ENCODE peak calls at places on chromosome 11, in eight cellular contexts. One of them, this sample, is unnamed.

GRCh38 chr11:28401446-28401845 is 293.3 kb downstream of the METTL15 start:
- DNase-seq in HFFc6: no peak
- DNase-seq in tibial artery: no peak
- DNase-seq in CD8-positive, alpha-beta T cell: no peak
- DNase-seq in left ventricle myocardium inferior: no peak
- DNase-seq in tibial nerve: no peak
- DNase-seq in mammary epithelial cell: no peak
- DNase-seq in cardiac fibroblast: no peak
- DNase-seq in this sample: no peak

GRCh38 chr11:68383976-68384501 is 71.6 kb downstream of the LRP5 start:
- DNase-seq in HFFc6: peak
- DNase-seq in tibial artery: peak
- DNase-seq in CD8-positive, alpha-beta T cell: peak
- DNase-seq in left ventricle myocardium inferior: peak
- DNase-seq in tibial nerve: peak
- DNase-seq in mammary epithelial cell: no peak
- DNase-seq in cardiac fibroblast: peak
- DNase-seq in this sample: peak

GRCh38 chr11:18736590-18737148 is 10.7 kb upstream of the IGSF22 start:
- DNase-seq in HFFc6: no peak
- DNase-seq in tibial artery: no peak
- DNase-seq in CD8-positive, alpha-beta T cell: no peak
- DNase-seq in left ventricle myocardium inferior: no peak
- DNase-seq in tibial nerve: no peak
- DNase-seq in mammary epithelial cell: no peak
- DNase-seq in cardiac fibroblast: no peak
- DNase-seq in this sample: no peak

GRCh38 chr11:96038046-96038445 is 114.1 kb upstream of the MTMR2 start:
- DNase-seq in HFFc6: no peak
- DNase-seq in tibial artery: no peak
- DNase-seq in CD8-positive, alpha-beta T cell: no peak
- DNase-seq in left ventricle myocardium inferior: no peak
- DNase-seq in tibial nerve: no peak
- DNase-seq in mammary epithelial cell: peak
- DNase-seq in cardiac fibroblast: peak
- DNase-seq in this sample: no peak

GRCh38 chr11:118056806-118057205 is 20.1 kb upstream of the TMPRSS4 start:
- DNase-seq in HFFc6: no peak
- DNase-seq in tibial artery: peak
- DNase-seq in CD8-positive, alpha-beta T cell: no peak
- DNase-seq in left ventricle myocardium inferior: no peak
- DNase-seq in tibial nerve: no peak
- DNase-seq in mammary epithelial cell: no peak
- DNase-seq in cardiac fibroblast: no peak
- DNase-seq in this sample: no peak

GRCh38 chr11:695606-696381 is at the start of gene TMEM80:
- DNase-seq in HFFc6: peak
- DNase-seq in tibial artery: peak
- DNase-seq in CD8-positive, alpha-beta T cell: peak
- DNase-seq in left ventricle myocardium inferior: peak
- DNase-seq in tibial nerve: peak
- DNase-seq in mammary epithelial cell: peak
- DNase-seq in cardiac fibroblast: peak
- DNase-seq in this sample: peak

GRCh38 chr11:118476676-118477075 is 40.4 kb downstream of the KMT2A start:
- DNase-seq in HFFc6: no peak
- DNase-seq in tibial artery: no peak
- DNase-seq in CD8-positive, alpha-beta T cell: no peak
- DNase-seq in left ventricle myocardium inferior: no peak
- DNase-seq in tibial nerve: no peak
- DNase-seq in mammary epithelial cell: no peak
- DNase-seq in cardiac fibroblast: peak
- DNase-seq in this sample: no peak

GRCh38 chr11:125284209-125284608 is 119.7 kb downstream of the PKNOX2 start:
- DNase-seq in HFFc6: no peak
- DNase-seq in tibial artery: no peak
- DNase-seq in CD8-positive, alpha-beta T cell: no peak
- DNase-seq in left ventricle myocardium inferior: no peak
- DNase-seq in tibial nerve: no peak
- DNase-seq in mammary epithelial cell: no peak
- DNase-seq in cardiac fibroblast: no peak
- DNase-seq in this sample: no peak

GRCh38 chr11:62805991-62806441 is 776 bp upstream of the NXF1 start:
- DNase-seq in HFFc6: no peak
- DNase-seq in tibial artery: no peak
- DNase-seq in CD8-positive, alpha-beta T cell: peak
- DNase-seq in left ventricle myocardium inferior: no peak
- DNase-seq in tibial nerve: no peak
- DNase-seq in mammary epithelial cell: no peak
- DNase-seq in cardiac fibroblast: peak
- DNase-seq in this sample: no peak

GRCh38 chr11:13327421-13327820 is 49.8 kb downstream of the BMAL1 start:
- DNase-seq in HFFc6: no peak
- DNase-seq in tibial artery: no peak
- DNase-seq in CD8-positive, alpha-beta T cell: no peak
- DNase-seq in left ventricle myocardium inferior: no peak
- DNase-seq in tibial nerve: no peak
- DNase-seq in mammary epithelial cell: no peak
- DNase-seq in cardiac fibroblast: no peak
- DNase-seq in this sample: no peak

GRCh38 chr11:7905961-7906429 is 25.1 kb downstream of the OR10A6 start:
- DNase-seq in HFFc6: no peak
- DNase-seq in tibial artery: no peak
- DNase-seq in CD8-positive, alpha-beta T cell: no peak
- DNase-seq in left ventricle myocardium inferior: no peak
- DNase-seq in tibial nerve: no peak
- DNase-seq in mammary epithelial cell: peak
- DNase-seq in cardiac fibroblast: no peak
- DNase-seq in this sample: no peak

GRCh38 chr11:118606157-118606843 is 1.1 kb upstream of the PHLDB1 start:
- DNase-seq in HFFc6: no peak
- DNase-seq in tibial artery: no peak
- DNase-seq in CD8-positive, alpha-beta T cell: no peak
- DNase-seq in left ventricle myocardium inferior: peak
- DNase-seq in tibial nerve: no peak
- DNase-seq in mammary epithelial cell: no peak
- DNase-seq in cardiac fibroblast: no peak
- DNase-seq in this sample: peak

GRCh38 chr11:113045146-113045545 is 83.9 kb downstream of the NCAM1 start:
- DNase-seq in HFFc6: no peak
- DNase-seq in tibial artery: no peak
- DNase-seq in CD8-positive, alpha-beta T cell: no peak
- DNase-seq in left ventricle myocardium inferior: no peak
- DNase-seq in tibial nerve: no peak
- DNase-seq in mammary epithelial cell: no peak
- DNase-seq in cardiac fibroblast: no peak
- DNase-seq in this sample: no peak

DNA sequence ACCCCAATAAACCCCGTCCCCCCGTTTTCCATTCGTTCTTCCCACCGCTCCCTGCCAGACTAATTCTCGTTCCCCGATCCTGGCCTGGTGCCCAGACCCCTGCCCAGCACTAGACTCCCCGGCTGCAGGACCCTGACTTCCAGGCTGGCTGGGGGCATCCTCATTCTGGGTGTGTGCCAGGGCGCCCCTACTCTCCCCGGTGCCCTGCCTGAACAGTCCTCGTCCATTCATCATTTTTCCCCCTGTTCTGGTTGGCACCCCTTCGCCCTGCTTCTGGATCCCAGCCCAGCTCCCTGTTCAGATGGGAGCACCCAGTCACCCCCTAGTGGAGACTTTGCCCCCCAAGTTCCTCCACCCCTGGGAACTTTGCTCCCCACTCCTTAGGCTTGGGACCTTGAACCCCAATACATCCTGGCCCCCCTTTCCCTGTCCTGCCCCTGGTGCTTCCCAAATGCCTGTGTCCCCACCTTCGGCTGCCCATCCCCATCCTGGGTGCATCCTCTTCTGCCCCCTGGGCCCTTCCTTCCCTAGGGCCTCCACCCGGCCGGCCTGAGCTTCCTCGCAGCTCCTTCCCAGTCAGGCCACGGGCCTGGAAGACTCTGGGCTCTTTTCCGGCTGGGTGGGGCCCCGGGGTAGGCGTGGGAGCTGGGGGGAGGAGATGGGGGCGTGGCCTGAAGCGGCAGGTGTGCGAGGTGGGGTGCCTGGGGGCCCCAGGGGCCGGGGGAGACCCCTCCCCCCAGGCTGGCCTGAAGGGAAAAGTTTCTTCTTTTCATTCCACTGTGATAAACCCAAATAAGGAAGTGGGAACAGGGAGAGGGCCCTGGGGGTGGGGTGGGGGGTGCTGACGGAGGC is 882 bp downstream of the PLCB3 start:
- DNase-seq in HFFc6: no peak
- DNase-seq in tibial artery: peak
- DNase-seq in CD8-positive, alpha-beta T cell: no peak
- DNase-seq in left ventricle myocardium inferior: peak
- DNase-seq in tibial nerve: no peak
- DNase-seq in mammary epithelial cell: peak
- DNase-seq in cardiac fibroblast: peak
- DNase-seq in this sample: peak
- TF ChIP-seq CTCF in HFFc6: peak
- TF ChIP-seq CTCF in tibial artery: peak
- TF ChIP-seq CTCF in CD8-positive, alpha-beta T cell: peak
- TF ChIP-seq CTCF in left ventricle myocardium inferior: no peak
- TF ChIP-seq CTCF in tibial nerve: peak
- TF ChIP-seq CTCF in mammary epithelial cell: peak
- TF ChIP-seq CTCF in cardiac fibroblast: peak
- TF ChIP-seq CTCF in this sample: no peak

GRCh38 chr11:128921790-128922189 is 20.9 kb downstream of the TP53AIP1 start:
- DNase-seq in HFFc6: no peak
- DNase-seq in tibial artery: no peak
- DNase-seq in CD8-positive, alpha-beta T cell: no peak
- DNase-seq in left ventricle myocardium inferior: peak
- DNase-seq in tibial nerve: no peak
- DNase-seq in mammary epithelial cell: no peak
- DNase-seq in cardiac fibroblast: no peak
- DNase-seq in this sample: no peak

GRCh38 chr11:128924109-128924508 is 18.6 kb downstream of the TP53AIP1 start:
- DNase-seq in HFFc6: no peak
- DNase-seq in tibial artery: no peak
- DNase-seq in CD8-positive, alpha-beta T cell: no peak
- DNase-seq in left ventricle myocardium inferior: no peak
- DNase-seq in tibial nerve: no peak
- DNase-seq in mammary epithelial cell: no peak
- DNase-seq in cardiac fibroblast: no peak
- DNase-seq in this sample: no peak

GRCh38 chr11:128919192-128919591 is 23.5 kb downstream of the TP53AIP1 start:
- DNase-seq in HFFc6: no peak
- DNase-seq in tibial artery: no peak
- DNase-seq in CD8-positive, alpha-beta T cell: no peak
- DNase-seq in left ventricle myocardium inferior: peak
- DNase-seq in tibial nerve: no peak
- DNase-seq in mammary epithelial cell: no peak
- DNase-seq in cardiac fibroblast: no peak
- DNase-seq in this sample: no peak

GRCh38 chr11:128917144-128917684 is 25.5 kb downstream of the TP53AIP1 start:
- DNase-seq in HFFc6: no peak
- DNase-seq in tibial artery: no peak
- DNase-seq in CD8-positive, alpha-beta T cell: no peak
- DNase-seq in left ventricle myocardium inferior: peak
- DNase-seq in tibial nerve: no peak
- DNase-seq in mammary epithelial cell: no peak
- DNase-seq in cardiac fibroblast: no peak
- DNase-seq in this sample: no peak

GRCh38 chr11:128920651-128921050 is 22.0 kb downstream of the TP53AIP1 start:
- DNase-seq in HFFc6: no peak
- DNase-seq in tibial artery: no peak
- DNase-seq in CD8-positive, alpha-beta T cell: no peak
- DNase-seq in left ventricle myocardium inferior: peak
- DNase-seq in tibial nerve: no peak
- DNase-seq in mammary epithelial cell: no peak
- DNase-seq in cardiac fibroblast: no peak
- DNase-seq in this sample: no peak
- TF ChIP-seq CTCF in HFFc6: no peak
- TF ChIP-seq CTCF in tibial artery: no peak
- TF ChIP-seq CTCF in CD8-positive, alpha-beta T cell: no peak
- TF ChIP-seq CTCF in left ventricle myocardium inferior: no peak
- TF ChIP-seq CTCF in tibial nerve: no peak
- TF ChIP-seq CTCF in mammary epithelial cell: no peak
- TF ChIP-seq CTCF in cardiac fibroblast: no peak
- TF ChIP-seq CTCF in this sample: no peak

GRCh38 chr11:5203366-5203765 is 2.9 kb upstream of the OR51V1 start:
- DNase-seq in HFFc6: no peak
- DNase-seq in tibial artery: no peak
- DNase-seq in CD8-positive, alpha-beta T cell: no peak
- DNase-seq in left ventricle myocardium inferior: no peak
- DNase-seq in tibial nerve: no peak
- DNase-seq in mammary epithelial cell: no peak
- DNase-seq in cardiac fibroblast: no peak
- DNase-seq in this sample: no peak

GRCh38 chr11:5200582-5200981 is at the start of gene OR51V1:
- DNase-seq in HFFc6: no peak
- DNase-seq in tibial artery: no peak
- DNase-seq in CD8-positive, alpha-beta T cell: no peak
- DNase-seq in left ventricle myocardium inferior: no peak
- DNase-seq in tibial nerve: no peak
- DNase-seq in mammary epithelial cell: no peak
- DNase-seq in cardiac fibroblast: no peak
- DNase-seq in this sample: no peak

GRCh38 chr11:5210376-5210885 is 9.9 kb upstream of the OR51V1 start:
- DNase-seq in HFFc6: no peak
- DNase-seq in tibial artery: no peak
- DNase-seq in CD8-positive, alpha-beta T cell: no peak
- DNase-seq in left ventricle myocardium inferior: no peak
- DNase-seq in tibial nerve: no peak
- DNase-seq in mammary epithelial cell: no peak
- DNase-seq in cardiac fibroblast: no peak
- DNase-seq in this sample: no peak

GRCh38 chr11:5204787-5205186 is 4.3 kb upstream of the OR51V1 start:
- DNase-seq in HFFc6: peak
- DNase-seq in tibial artery: no peak
- DNase-seq in CD8-positive, alpha-beta T cell: no peak
- DNase-seq in left ventricle myocardium inferior: no peak
- DNase-seq in tibial nerve: no peak
- DNase-seq in mammary epithelial cell: peak
- DNase-seq in cardiac fibroblast: peak
- DNase-seq in this sample: no peak
- TF ChIP-seq CTCF in HFFc6: peak
- TF ChIP-seq CTCF in tibial artery: peak
- TF ChIP-seq CTCF in CD8-positive, alpha-beta T cell: no peak
- TF ChIP-seq CTCF in left ventricle myocardium inferior: peak
- TF ChIP-seq CTCF in tibial nerve: peak
- TF ChIP-seq CTCF in mammary epithelial cell: peak
- TF ChIP-seq CTCF in cardiac fibroblast: peak
- TF ChIP-seq CTCF in this sample: no peak

DNA sequence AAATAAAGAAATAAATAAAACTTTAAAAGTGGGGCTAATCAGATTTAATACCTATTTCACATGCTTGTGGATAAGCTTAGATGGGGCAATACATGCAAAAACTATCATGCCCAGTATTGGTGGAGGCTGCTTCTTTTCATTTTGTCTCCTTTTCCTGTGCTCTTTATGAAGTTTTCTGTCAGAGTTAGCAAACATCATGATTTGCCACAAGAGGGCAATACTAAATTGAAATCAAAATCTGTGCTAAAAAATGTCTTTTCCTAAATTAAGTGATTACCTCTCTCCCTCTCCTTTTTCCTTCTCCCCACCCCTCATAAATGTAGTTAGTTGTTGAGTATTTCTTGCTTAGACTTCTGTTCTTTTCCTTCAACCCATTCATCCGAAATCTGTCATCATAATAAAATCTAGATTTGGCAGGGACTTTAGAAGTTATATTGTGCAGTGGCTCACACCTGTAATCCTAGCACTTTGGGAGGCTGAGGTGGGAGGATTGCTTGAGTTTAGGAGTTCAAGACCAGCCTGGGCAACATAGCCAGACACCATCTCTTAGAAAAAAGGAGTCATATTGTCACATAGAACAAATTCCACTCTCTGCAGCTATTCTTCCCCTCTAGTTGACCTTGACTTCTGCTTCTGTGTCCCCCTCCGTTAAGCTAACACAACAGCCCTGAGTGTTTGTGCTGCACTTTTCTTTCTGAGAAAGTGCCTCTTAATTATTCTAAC is 4.7 kb upstream of the ARHGAP42 start:
- DNase-seq in HFFc6: peak
- DNase-seq in tibial artery: no peak
- DNase-seq in CD8-positive, alpha-beta T cell: no peak
- DNase-seq in left ventricle myocardium inferior: no peak
- DNase-seq in tibial nerve: no peak
- DNase-seq in mammary epithelial cell: peak
- DNase-seq in cardiac fibroblast: peak
- DNase-seq in this sample: no peak
- TF ChIP-seq CTCF in HFFc6: peak
- TF ChIP-seq CTCF in tibial artery: peak
- TF ChIP-seq CTCF in CD8-positive, alpha-beta T cell: no peak
- TF ChIP-seq CTCF in left ventricle myocardium inferior: peak
- TF ChIP-seq CTCF in tibial nerve: peak
- TF ChIP-seq CTCF in mammary epithelial cell: peak
- TF ChIP-seq CTCF in cardiac fibroblast: peak
- TF ChIP-seq CTCF in this sample: no peak

This sample was measured in lower leg skin.